ENCODE peak calls at places on chromosomes 1 and 21, in seven cellular contexts. C is spleen, Q is lower lobe of right lung, G is DND-41, X is IMR-90, Z is thyroid gland, S is AG04450. Y is an unnamed sample. For H3K9me3, the result is how much of the 10 kb centered on the place peaks cover.

GRCh38 chr1:70980361-70980760 is 67.3 kb downstream of the PTGER3 start:
- DNase-seq in C (no peak), Q (no peak), G (no peak), X (no peak), Z (no peak), S (no peak), Y (no peak)

GRCh38 chr1:228867093-228867950 is 132.0 kb downstream of the RHOU start:
- DNase-seq in C (no peak), Q (no peak), G (no peak), X (peak), Z (no peak), S (no peak), Y (no peak)

GRCh38 chr1:10210841-10211804 is 753 bp downstream of the KIF1B start:
- DNase-seq in C (peak), Q (peak), G (peak), X (peak), Z (peak), S (peak), Y (peak)

GRCh38 chr1:108512239-108513071 is 47.4 kb upstream of the EEIG2 start:
- DNase-seq in C (no peak), Q (no peak), G (no peak), X (peak), Z (no peak), S (peak), Y (no peak)

GRCh38 chr1:159066108-159066507 is 10.5 kb downstream of the AIM2 start:
- DNase-seq in C (no peak), Q (no peak), G (no peak), X (no peak), Z (no peak), S (no peak), Y (no peak)

GRCh38 chr1:209076688-209077087 is 506.8 kb upstream of the CAMK1G start:
- DNase-seq in C (no peak), Q (no peak), G (peak), X (no peak), Z (no peak), S (no peak), Y (no peak)

GRCh38 chr1:109812691-109813393 is 49.1 kb upstream of the EPS8L3 start:
- DNase-seq in C (no peak), Q (no peak), G (no peak), X (no peak), Z (no peak), S (no peak), Y (no peak)

GRCh38 chr1:109793486-109794318 is 30.0 kb upstream of the EPS8L3 start:
- DNase-seq in C (no peak), Q (peak), G (no peak), X (peak), Z (peak), S (no peak), Y (peak)

GRCh38 chr1:23019851-23020625 is 770 bp downstream of the KDM1A start:
- DNase-seq in C (no peak), Q (peak), G (peak), X (peak), Z (peak), S (no peak), Y (peak)

DNA sequence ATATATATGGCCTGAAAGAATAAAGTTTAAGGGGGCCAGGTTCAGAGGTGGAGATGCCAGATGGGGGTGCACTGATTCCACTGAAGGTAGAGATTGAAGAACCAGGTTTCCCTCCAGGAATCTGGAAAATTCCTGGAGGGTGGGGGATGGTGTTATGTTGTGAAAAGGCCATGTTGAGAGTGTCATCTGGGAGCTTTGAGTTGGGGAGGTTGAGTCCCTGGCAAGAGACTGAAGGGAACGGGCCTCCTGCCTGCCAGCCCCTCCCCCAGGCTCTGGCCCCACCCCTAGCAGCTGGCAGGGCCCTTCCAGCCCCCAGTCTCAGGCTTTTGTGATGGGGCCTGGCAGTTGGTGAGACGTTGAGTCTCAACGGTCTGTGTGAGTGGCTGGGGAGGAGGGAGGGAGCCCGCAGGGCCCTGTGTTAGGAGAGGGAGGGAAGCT is 4.1 kb downstream of the PTPRU start:
- DNase-seq in C (no peak), Q (no peak), G (peak), X (no peak), Z (no peak), S (no peak), Y (no peak)
- TF ChIP-seq CTCF in C (no peak), Q (no peak), G (peak), X (peak), Z (no peak), S (peak), Y (no peak)

GRCh38 chr1:4796999-4797375 is 142.6 kb downstream of the AJAP1 start:
- DNase-seq in C (peak), Q (no peak), G (no peak), X (no peak), Z (no peak), S (no peak), Y (no peak)
- H3K9me3 ChIP-seq in C (under half), Q (under half), G (under half), X (half or more), Z (under half), S (half or more), Y (under half)

DNA sequence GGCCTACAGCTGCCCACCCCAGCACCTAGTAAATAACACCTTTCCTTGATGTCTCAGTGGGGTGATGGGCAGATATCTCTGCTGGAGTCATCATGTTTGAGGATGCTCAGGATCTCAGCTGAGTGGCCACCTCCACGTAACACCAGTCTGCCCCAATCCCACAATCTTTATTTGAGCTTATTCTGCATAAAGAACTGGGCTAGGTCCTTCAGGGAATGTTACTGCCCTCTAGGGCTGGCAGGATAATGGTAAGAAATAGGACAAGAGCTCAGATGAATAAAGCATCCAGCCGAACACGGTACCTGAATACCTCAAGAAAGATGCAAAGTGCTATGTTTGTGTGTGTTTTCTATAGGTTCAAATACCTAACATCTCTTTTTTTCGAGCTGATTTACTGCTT is 33.7 kb downstream of the XCL1 start:
- DNase-seq in C (no peak), Q (no peak), G (no peak), X (no peak), Z (no peak), S (no peak), Y (no peak)
- TF ChIP-seq CTCF in C (no peak), Q (no peak), G (no peak), X (no peak), Z (no peak), S (no peak), Y (no peak)

GRCh38 chr21:10430007-10430406 is 91.4 kb upstream of the TPTE start:
- DNase-seq in C (no peak), Q (no peak), G (no peak), X (no peak), Z (no peak), S (no peak), Y (no peak)
- H3K9me3 ChIP-seq in C (under half), Q (under half), G (under half), X (under half), Z (under half), S (under half), Y (under half)

GRCh38 chr1:20663969-20664715 is 3.0 kb upstream of the DDOST start:
- DNase-seq in C (peak), Q (no peak), G (no peak), X (no peak), Z (no peak), S (no peak), Y (no peak)

GRCh38 chr1:20661235-20662109 is at the start of gene DDOST:
- DNase-seq in C (peak), Q (peak), G (peak), X (peak), Z (peak), S (peak), Y (peak)

GRCh38 chr1:20665736-20666135 is 4.6 kb upstream of the DDOST start:
- DNase-seq in C (no peak), Q (no peak), G (no peak), X (no peak), Z (no peak), S (no peak), Y (no peak)

GRCh38 chr1:20662110-20662475 is 924 bp upstream of the DDOST start:
- DNase-seq in C (no peak), Q (no peak), G (no peak), X (no peak), Z (no peak), S (no peak), Y (no peak)

DNA sequence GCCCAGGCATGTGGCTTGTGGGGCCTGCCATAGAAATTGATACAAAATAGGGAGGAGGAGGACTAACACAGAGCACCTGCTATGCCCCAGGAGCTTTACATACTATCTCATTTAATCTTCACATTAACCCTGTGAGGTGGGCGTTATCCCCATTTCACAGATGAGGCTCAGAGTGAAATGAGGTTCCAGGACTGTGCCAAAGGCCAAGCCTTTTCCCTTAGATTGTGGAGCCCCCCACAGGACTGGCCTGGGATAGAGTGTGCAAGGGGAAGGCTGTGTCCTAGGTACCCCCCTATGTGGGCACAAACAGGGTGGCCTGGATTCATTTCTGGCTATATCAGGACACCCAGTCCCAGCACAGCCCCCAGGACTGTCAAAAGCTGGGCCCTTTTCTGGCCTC is 2.2 kb upstream of the DDOST start:
- DNase-seq in C (no peak), Q (no peak), G (peak), X (no peak), Z (no peak), S (no peak), Y (no peak)
- TF ChIP-seq CTCF in C (no peak), Q (no peak), G (peak), X (no peak), Z (no peak), S (no peak), Y (no peak)

GRCh38 chr21:27043377-27043776 is 76.5 kb upstream of the ADAMTS5 start:
- DNase-seq in C (no peak), Q (no peak), G (no peak), X (no peak), Z (no peak), S (no peak), Y (no peak)

GRCh38 chr21:27036736-27037301 is 69.9 kb upstream of the ADAMTS5 start:
- DNase-seq in C (no peak), Q (no peak), G (no peak), X (peak), Z (no peak), S (no peak), Y (no peak)

GRCh38 chr21:27045281-27045985 is 78.5 kb upstream of the ADAMTS5 start:
- DNase-seq in C (no peak), Q (no peak), G (no peak), X (no peak), Z (no peak), S (no peak), Y (no peak)

GRCh38 chr21:27035791-27036190 is 68.9 kb upstream of the ADAMTS5 start:
- DNase-seq in C (no peak), Q (no peak), G (no peak), X (no peak), Z (no peak), S (no peak), Y (no peak)

DNA sequence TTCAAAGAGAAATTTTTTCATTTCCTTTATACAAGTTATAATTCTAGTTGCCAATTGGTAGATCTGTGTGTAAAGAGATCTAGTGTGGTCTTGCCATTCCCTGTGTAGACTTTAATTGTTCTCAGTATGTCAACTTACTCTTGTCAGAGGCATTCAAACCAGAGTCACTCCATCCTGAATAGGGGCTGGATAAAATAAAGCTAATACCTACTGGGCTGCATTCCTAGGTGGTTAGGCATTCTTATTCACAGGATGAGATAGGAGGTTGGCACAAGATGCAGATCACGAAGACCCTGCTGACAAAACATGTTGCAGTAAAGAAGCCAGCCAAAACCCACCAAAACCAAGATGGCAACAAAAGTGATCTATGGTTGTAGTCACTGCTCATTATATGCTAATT is 73.8 kb upstream of the ADAMTS5 start:
- DNase-seq in C (no peak), Q (no peak), G (no peak), X (no peak), Z (no peak), S (no peak), Y (no peak)
- H3K9me3 ChIP-seq in C (under half), Q (under half), G (under half), X (under half), Z (under half), S (under half), Y (under half)

GRCh38 chr1:25247829-25248754 is 838 bp upstream of the RSRP1 start:
- DNase-seq in C (no peak), Q (no peak), G (no peak), X (no peak), Z (no peak), S (no peak), Y (no peak)
- TF ChIP-seq CTCF in C (no peak), Q (peak), G (no peak), X (peak), Z (no peak), S (peak), Y (no peak)

DNA sequence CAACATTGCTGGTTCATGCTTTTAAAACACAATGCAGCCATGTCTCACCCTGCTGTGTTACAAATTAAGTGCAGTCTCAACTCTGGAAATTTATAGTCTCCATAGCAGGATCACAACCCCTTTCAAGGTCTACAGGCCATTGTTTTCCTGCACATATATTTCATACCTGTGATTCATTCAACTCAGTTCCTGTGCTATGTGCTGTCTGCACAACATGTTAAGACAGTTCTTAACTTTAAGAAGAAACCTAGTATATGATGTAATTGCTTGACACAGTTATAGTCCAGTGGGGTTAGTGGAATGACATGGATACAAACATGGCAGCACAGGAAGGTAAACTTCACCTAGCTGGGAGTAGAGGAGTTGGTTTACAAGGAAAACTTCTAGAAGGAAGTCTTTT is 106.4 kb downstream of the IFI44 start:
- DNase-seq in C (no peak), Q (no peak), G (no peak), X (no peak), Z (no peak), S (no peak), Y (no peak)
- H3K9me3 ChIP-seq in C (under half), Q (under half), G (under half), X (under half), Z (under half), S (under half), Y (under half)

DNA sequence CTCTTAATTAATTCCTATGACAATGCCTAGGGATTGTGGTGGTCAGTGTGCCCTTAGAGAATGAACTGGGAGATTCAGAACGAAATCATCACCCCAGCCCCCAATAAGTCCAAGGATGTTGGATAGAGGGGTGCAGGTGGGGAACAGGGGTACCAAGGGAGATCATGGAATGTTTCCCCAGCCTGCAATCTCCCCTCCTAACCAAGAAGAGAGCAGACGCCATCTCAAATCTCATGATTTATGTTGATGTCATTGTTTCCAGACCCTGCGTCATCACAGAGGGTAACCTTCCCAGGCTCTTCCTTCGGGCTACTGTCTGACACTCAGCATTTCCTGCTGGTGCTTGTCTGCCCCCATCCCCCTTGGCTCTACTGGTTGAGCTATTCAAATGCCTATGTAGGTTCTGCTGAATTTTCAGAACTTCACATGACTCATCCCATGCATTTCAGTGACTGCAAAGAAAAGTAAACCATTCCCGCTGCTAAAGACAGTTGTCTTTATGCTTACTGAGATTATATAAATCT is 24.7 kb upstream of the ITPKB start:
- DNase-seq in C (no peak), Q (no peak), G (no peak), X (peak), Z (no peak), S (peak), Y (no peak)
- TF ChIP-seq CTCF in C (no peak), Q (no peak), G (no peak), X (no peak), Z (no peak), S (no peak), Y (no peak)

GRCh38 chr1:181150273-181150672 is 61.8 kb downstream of the IER5 start:
- DNase-seq in C (no peak), Q (no peak), G (no peak), X (no peak), Z (no peak), S (no peak), Y (no peak)
- H3K9me3 ChIP-seq in C (under half), Q (under half), G (under half), X (under half), Z (under half), S (under half), Y (under half)